ENCODE peak calls at places on chromosomes 2 and 18, in ten cellular contexts. Q, C, Y, P, J, O, I, T, G and X are unnamed samples.

GRCh38 chr18:23115683-23116096 is 19.6 kb upstream of the CABLES1 start:
- ATAC-seq in Y (no peak), Q (peak; percentile 88), J (no peak), I (peak; percentile 93), O (peak; percentile 14), P (peak; percentile 98), C (peak; percentile 44), T (peak; percentile 42), G (no peak), X (no peak)

GRCh38 chr2:169069341-169069740 is at the start of gene DHRS9:
- ATAC-seq in J (peak; percentile 76), P (peak; percentile 97), Y (no peak), T (peak; percentile 55), C (no peak), Q (no peak), O (no peak), G (no peak), I (peak; percentile 66), X (no peak)

GRCh38 chr2:15146960-15147359 is 414.2 kb downstream of the NBAS start:
- ATAC-seq in Q (peak; percentile 43), Y (no peak), J (no peak), G (no peak), C (no peak), P (no peak), I (no peak), O (no peak), T (no peak), X (no peak)

GRCh38 chr2:98438190-98439133 is 6.2 kb upstream of the INPP4A start:
- ATAC-seq in T (no peak), Y (peak; percentile 71), P (no peak), G (no peak), I (no peak), Q (no peak), J (no peak), C (no peak), O (no peak), X (no peak)

GRCh38 chr2:210428415-210429179 is 48.0 kb downstream of the LANCL1 start:
- ATAC-seq in J (no peak), O (no peak), T (no peak), Y (no peak), C (peak; percentile 64), Q (no peak), I (no peak), P (no peak), G (no peak), X (peak; percentile 81)

GRCh38 chr2:112803691-112804521 is 19.6 kb upstream of the IL1A start:
- ATAC-seq in O (no peak), P (peak; percentile 98), Y (no peak), T (no peak), J (no peak), G (no peak), C (no peak), I (peak; percentile 38), Q (peak; percentile 92), X (no peak)

GRCh38 chr18:64592246-64592645 is 443.4 kb upstream of the LINC00305 start:
- ATAC-seq in P (no peak), I (no peak), Q (no peak), Y (no peak), C (no peak), O (no peak), T (no peak), G (no peak), J (no peak), X (no peak)

GRCh38 chr2:61362873-61363272 is 108.0 kb downstream of the USP34 start:
- ATAC-seq in J (no peak), T (no peak), Q (no peak), C (no peak), G (no peak), O (no peak), I (no peak), Y (no peak), P (no peak), X (no peak)

GRCh38 chr2:46862430-46862829 is 53.2 kb downstream of the MCFD2 start:
- ATAC-seq in C (no peak), G (no peak), I (no peak), T (no peak), J (no peak), O (no peak), Q (no peak), Y (no peak), P (no peak), X (no peak)

GRCh38 chr2:218859556-218859993 is at the start of gene WNT6:
- ATAC-seq in O (no peak), Y (peak; percentile 21), T (peak; percentile 16), I (peak; percentile 54), G (no peak), P (peak; percentile 50), C (no peak), Q (peak; percentile 4), J (peak; percentile 21), X (peak; percentile 48)

GRCh38 chr2:63975437-63976124 is 43.6 kb downstream of the VPS54 start:
- ATAC-seq in O (no peak), C (no peak), J (no peak), Y (no peak), G (no peak), P (no peak), I (no peak), Q (no peak), T (no peak), X (no peak)

GRCh38 chr2:126945118-126945517 is 46.4 kb downstream of the TEX51 start:
- ATAC-seq in O (no peak), T (no peak), Y (no peak), C (no peak), Q (no peak), J (no peak), G (no peak), I (no peak), P (no peak), X (no peak)
- H3K9me3 ChIP-seq in O (peaks cover 6% of the 10 kb centered on the region), T (no peaks in the 10 kb centered on the region), Y (no peaks in the 10 kb centered on the region), C (no peaks in the 10 kb centered on the region), Q (peaks cover 24% of the 10 kb centered on the region), J (no peaks in the 10 kb centered on the region), G (no peaks in the 10 kb centered on the region), I (no peaks in the 10 kb centered on the region), P (peaks cover 5% of the 10 kb centered on the region), X (no peaks in the 10 kb centered on the region)

DNA sequence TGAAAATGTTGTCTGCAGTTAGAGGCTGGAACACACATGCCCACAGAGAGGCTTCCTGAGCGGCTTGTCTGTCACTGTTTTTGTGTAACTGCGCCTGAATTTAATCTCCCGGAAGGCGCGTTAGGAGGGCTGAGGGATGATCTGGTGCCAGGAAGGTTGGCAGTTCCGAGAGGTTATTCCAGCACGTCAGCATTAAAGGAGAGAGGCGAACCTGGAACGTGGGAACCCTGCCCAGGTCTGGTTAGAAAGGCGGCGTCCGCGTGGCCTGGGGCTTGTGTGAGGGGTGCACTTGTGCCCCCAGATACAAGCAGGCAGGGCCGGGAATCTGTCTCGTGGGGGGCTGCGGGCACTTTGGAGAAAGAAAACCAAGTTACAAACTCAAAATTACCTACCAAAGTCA is 75.3 kb downstream of the NFATC1 start:
- ATAC-seq in I (no peak), Y (no peak), O (no peak), P (no peak), J (no peak), G (no peak), C (peak; percentile 63), Q (no peak), T (no peak), X (no peak)
- H3K9me3 ChIP-seq in I (no peaks in the 10 kb centered on the region), Y (no peaks in the 10 kb centered on the region), O (peaks cover 4% of the 10 kb centered on the region), P (no peaks in the 10 kb centered on the region), J (no peaks in the 10 kb centered on the region), G (no peaks in the 10 kb centered on the region), C (no peaks in the 10 kb centered on the region), Q (peaks cover 4% of the 10 kb centered on the region), T (no peaks in the 10 kb centered on the region), X (no peaks in the 10 kb centered on the region)

GRCh38 chr2:89781962-89782361 is 1090.5 kb downstream of the RPIA start:
- ATAC-seq in Y (no peak), I (no peak), Q (no peak), G (no peak), P (no peak), T (no peak), J (no peak), C (no peak), O (no peak), X (no peak)

GRCh38 chr2:89780318-89780717 is 1088.8 kb downstream of the RPIA start:
- ATAC-seq in I (no peak), G (no peak), O (no peak), Q (no peak), P (no peak), C (no peak), J (no peak), T (no peak), Y (no peak), X (no peak)

DNA sequence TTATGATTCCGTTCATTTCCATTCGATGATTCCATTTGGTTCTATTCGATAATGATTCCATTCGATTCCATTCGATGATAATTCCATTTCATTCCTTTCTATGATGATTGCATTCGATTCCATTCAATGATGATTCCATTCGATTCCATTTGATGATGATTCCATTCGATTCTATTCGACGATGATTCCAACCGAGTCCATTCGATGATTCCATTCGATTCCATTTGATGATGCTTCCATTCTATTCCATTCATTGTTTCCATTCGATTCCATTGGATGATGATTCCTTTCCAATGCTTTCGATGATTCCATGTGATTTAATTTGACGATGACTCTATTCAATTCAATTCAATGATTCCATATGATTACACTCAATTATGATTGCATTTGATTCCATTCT is 1093.5 kb downstream of the RPIA start:
- ATAC-seq in I (no peak), Y (no peak), T (no peak), Q (no peak), C (no peak), P (no peak), J (no peak), G (no peak), O (no peak), X (no peak)
- H3K9me3 ChIP-seq in I (no peaks in the 10 kb centered on the region), Y (peaks cover 17% of the 10 kb centered on the region), T (peaks cover 86% of the 10 kb centered on the region), Q (peaks cover 100% of the 10 kb centered on the region), C (peaks cover 88% of the 10 kb centered on the region), P (peaks cover 91% of the 10 kb centered on the region), J (peaks cover 56% of the 10 kb centered on the region), G (peaks cover 10% of the 10 kb centered on the region), O (peaks cover 2% of the 10 kb centered on the region), X (no peaks in the 10 kb centered on the region)

GRCh38 chr18:14912967-14913366 is 165.0 kb downstream of the ANKRD30B start:
- ATAC-seq in O (no peak), P (no peak), Y (no peak), C (no peak), Q (no peak), J (no peak), T (no peak), G (no peak), I (no peak), X (no peak)
- H3K9me3 ChIP-seq in O (no peaks in the 10 kb centered on the region), P (no peaks in the 10 kb centered on the region), Y (no peaks in the 10 kb centered on the region), C (no peaks in the 10 kb centered on the region), Q (no peaks in the 10 kb centered on the region), J (no peaks in the 10 kb centered on the region), T (no peaks in the 10 kb centered on the region), G (no peaks in the 10 kb centered on the region), I (no peaks in the 10 kb centered on the region), X (no peaks in the 10 kb centered on the region)

DNA sequence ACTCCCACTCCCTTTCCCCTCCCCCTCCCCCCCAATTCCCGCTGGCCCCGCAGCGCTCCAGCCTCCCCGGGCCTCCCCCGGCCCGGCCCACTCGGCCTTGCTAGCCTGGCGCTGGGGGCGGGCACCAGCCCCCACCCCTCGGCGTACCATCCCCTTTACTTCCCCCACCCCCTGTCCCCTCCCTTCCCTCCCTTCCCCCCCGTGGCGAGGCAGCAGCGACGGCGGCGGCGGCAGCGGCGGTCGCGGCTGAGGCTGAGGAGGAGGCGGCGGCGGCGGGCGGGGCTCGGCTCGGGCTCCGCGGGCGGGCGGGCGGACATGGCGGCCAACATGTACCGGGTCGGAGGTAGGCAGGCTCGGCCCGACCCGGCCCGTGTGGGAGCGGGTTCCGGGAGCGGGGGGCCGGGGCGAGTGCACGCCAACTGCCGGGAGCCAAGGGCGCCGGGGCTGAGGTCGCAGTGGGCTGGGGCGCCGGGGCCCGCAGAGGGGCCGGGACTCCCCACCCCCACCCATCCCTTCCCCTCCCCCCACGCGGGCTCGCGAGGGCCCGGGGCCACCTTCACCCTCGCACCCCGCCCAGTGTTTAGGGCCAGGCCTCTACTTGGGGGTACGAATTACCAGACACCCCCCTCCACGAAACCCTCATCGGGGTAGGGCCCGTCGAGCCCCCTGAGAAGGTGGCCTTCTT is at the start of gene MTA3:
- ATAC-seq in Q (peak; percentile 74), P (peak; percentile 68), I (peak; percentile 79), O (peak; percentile 77), C (peak; percentile 76), T (peak; percentile 87), G (peak; percentile 85), J (peak; percentile 92), Y (peak; percentile 69), X (peak; percentile 79)
- H3K9me3 ChIP-seq in Q (no peaks in the 10 kb centered on the region), P (no peaks in the 10 kb centered on the region), I (no peaks in the 10 kb centered on the region), O (no peaks in the 10 kb centered on the region), C (no peaks in the 10 kb centered on the region), T (no peaks in the 10 kb centered on the region), G (no peaks in the 10 kb centered on the region), J (no peaks in the 10 kb centered on the region), Y (no peaks in the 10 kb centered on the region), X (no peaks in the 10 kb centered on the region)